ENCODE peak calls at places on chromosomes 4 and X, in seven cellular contexts. M is GM06990; F is HT1080; B is T-helper 9 cell; A is uterus; P is stimulated activated CD8-positive, alpha-beta memory T cell treated with anti-CD3 and anti-CD28 coated beads, Interleukin-4, amount 100 ng/mL, for 4 hours; I is NCI-H1417. K is an unnamed sample.

GRCh38 chr4:182400754-182401153 is 157.6 kb downstream of the TENM3 start:
- DNase-seq in P (no peak), F (no peak), M (no peak), I (no peak), B (no peak), A (no peak), K (no peak)

GRCh38 chr4:101451086-101451485 is 103.8 kb upstream of the PPP3CA start:
- DNase-seq in M (no peak), I (no peak), F (no peak), P (no peak), B (no peak), A (no peak), K (no peak)

GRCh38 chrX:47217852-47218279 is 615 bp upstream of the CDK16 start:
- DNase-seq in F (peak), I (peak), B (peak), A (peak), P (peak), M (peak), K (peak)

GRCh38 chr4:578451-579443 is 2.7 kb upstream of the TMEM271 start:
- DNase-seq in M (no peak), P (no peak), I (no peak), F (no peak), A (no peak), B (no peak), K (no peak)

GRCh38 chr4:81723927-81724587 is 252.3 kb upstream of the RASGEF1B start:
- DNase-seq in I (peak), A (peak), F (no peak), M (no peak), P (peak), B (no peak), K (no peak)

GRCh38 chr4:7160439-7160838 is 31.9 kb upstream of the SORCS2 start:
- DNase-seq in B (no peak), A (peak), F (no peak), P (no peak), I (no peak), M (no peak), K (no peak)

GRCh38 chr4:41125558-41126311 is 88.6 kb downstream of the APBB2 start:
- DNase-seq in F (no peak), P (no peak), M (no peak), I (no peak), B (no peak), A (no peak), K (no peak)

GRCh38 chr4:76203541-76203940 is 10.1 kb downstream of the SCARB2 start:
- DNase-seq in F (no peak), I (no peak), M (no peak), B (no peak), P (no peak), A (no peak), K (no peak)

GRCh38 chrX:42946544-42947223 is 168.7 kb upstream of the PPP1R2C start:
- DNase-seq in B (no peak), F (no peak), I (no peak), M (no peak), P (no peak), A (no peak), K (no peak)